ENCODE peak calls at places on chromosomes 16 and 17, in eight cellular contexts. Y is COR-L47; E is fibroblast of mammary gland; F is RCC 7860; Z is stimulated activated CD4-positive, alpha-beta T cell treated with anti-CD3 and anti-CD28 coated beads, Interleukin-15, amount 100 ng/mL, for 1 hour; J is dermis blood vessel endothelial cell; G is EH; R is stimulated activated CD8-positive, alpha-beta memory T cell treated with anti-CD3 and anti-CD28 coated beads, Interleukin-4, amount 100 ng/mL, for 48 hours. P is an unnamed sample.

GRCh38 chr17:1362964-1363363 is 37.1 kb downstream of the YWHAE start:
- DNase-seq in J (no peak), Y (no peak), G (peak; percentile 22), F (no peak), E (peak; percentile 67), Z (no peak), R (no peak), P (peak; percentile 74)

GRCh38 chr17:48484850-48485249 is 46.0 kb downstream of the HOXB1 start:
- DNase-seq in J (no peak), F (peak; percentile 91), G (peak; percentile 73), R (no peak), Z (no peak), Y (no peak), E (peak; percentile 89), P (no peak)

GRCh38 chr17:49565948-49566491 is 9.7 kb upstream of the NXPH3 start:
- DNase-seq in Y (peak; percentile 16), G (no peak), R (peak; percentile 53), J (peak; percentile 48), E (peak; percentile 85), F (no peak), Z (no peak), P (no peak)

GRCh38 chr16:57446530-57447141 is 549 bp downstream of the CIAPIN1 start:
- DNase-seq in E (peak; percentile 26), J (peak; percentile 64), G (peak; percentile 35), R (peak; percentile 47), Y (peak; percentile 53), Z (peak; percentile 4), F (no peak), P (peak; percentile 69)

GRCh38 chr17:7626956-7627249 is 718 bp downstream of the SAT2 start:
- DNase-seq in Z (no peak), F (no peak), E (no peak), R (no peak), J (no peak), Y (no peak), G (no peak), P (no peak)

GRCh38 chr16:87311387-87311786 is 5.8 kb downstream of the C16orf95 start:
- DNase-seq in E (no peak), Z (no peak), J (no peak), F (no peak), G (no peak), R (no peak), Y (no peak), P (no peak)

GRCh38 chr17:4329838-4330237 is 36.6 kb downstream of the UBE2G1 start:
- DNase-seq in R (no peak), J (peak; percentile 68), Z (no peak), Y (no peak), G (peak; percentile 93), E (peak; percentile 99), F (peak; percentile 86), P (no peak)

GRCh38 chr17:78819402-78819801 is 21.2 kb downstream of the USP36 start:
- DNase-seq in Z (no peak), Y (no peak), F (no peak), G (no peak), R (no peak), E (no peak), J (peak; percentile 29), P (no peak)

GRCh38 chr16:66211651-66212050 is 154.8 kb upstream of the CDH5 start:
- DNase-seq in J (no peak), R (no peak), G (no peak), F (no peak), Y (no peak), Z (no peak), E (no peak), P (no peak)

GRCh38 chr17:37176683-37177082 is 199.1 kb upstream of the C17orf78 start:
- DNase-seq in Z (no peak), Y (no peak), F (peak; percentile 27), R (no peak), G (peak; percentile 33), E (peak; percentile 64), J (peak; percentile 29), P (no peak)

GRCh38 chr16:8026450-8026849 is 563.9 kb downstream of the TMEM114 start:
- DNase-seq in G (no peak), J (no peak), E (no peak), F (no peak), R (no peak), Y (no peak), Z (no peak), P (peak; percentile 1)

GRCh38 chr17:64356304-64356686 is 34.4 kb downstream of the PECAM1 start:
- DNase-seq in J (no peak), E (no peak), Z (no peak), G (no peak), Y (no peak), F (no peak), R (no peak), P (no peak)

GRCh38 chr17:17877548-17878358 is 41.0 kb upstream of the SREBF1 start:
- DNase-seq in R (no peak), F (peak; percentile 22), G (peak; percentile 92), J (peak; percentile 92), E (peak; percentile 85), Z (no peak), Y (peak; percentile 28), P (no peak)

GRCh38 chr16:29857133-29857760 is 5.8 kb downstream of the CDIPT start:
- DNase-seq in Z (no peak), J (no peak), G (peak; percentile 89), R (no peak), E (peak; percentile 89), F (peak; percentile 67), Y (no peak), P (no peak)

GRCh38 chr17:9238340-9239259 is 217.3 kb downstream of the NTN1 start:
- DNase-seq in J (no peak), E (no peak), G (no peak), Z (no peak), Y (no peak), F (no peak), R (no peak), P (no peak)

GRCh38 chr16:61792194-61792904 is 243.9 kb downstream of the CDH8 start:
- DNase-seq in R (no peak), E (peak; percentile 56), J (no peak), G (peak; percentile 90), Z (no peak), F (peak; percentile 98), Y (no peak), P (no peak)

GRCh38 chr16:69796285-69797118 is 34.4 kb downstream of the WWP2 start:
- DNase-seq in Z (no peak), G (peak; percentile 73), E (peak; percentile 82), Y (peak; percentile 57), J (peak; percentile 87), F (peak; percentile 52), R (peak; percentile 29), P (peak; percentile 77)

GRCh38 chr16:81296631-81297030 is 18.1 kb upstream of the GAN start:
- DNase-seq in R (no peak), F (no peak), G (no peak), Z (no peak), E (no peak), Y (no peak), J (no peak), P (no peak)